ENCODE peak calls at places on chromosomes 16 and 17, in nine cellular contexts. One of them, this sample, is unnamed.

GRCh38 chr17:41784207-41784744 is 2.2 kb downstream of the JUP start:
- DNase-seq in NCI-H146: no peak
- DNase-seq in HS-5: no peak
- DNase-seq in AG09309: no peak
- DNase-seq in GM04503: no peak
- DNase-seq in fibroblast of mammary gland: peak; percentile 67
- DNase-seq in COR-L47: no peak
- DNase-seq in WTC11: peak; percentile 67
- DNase-seq in B cell: no peak
- DNase-seq in this sample: no peak

GRCh38 chr17:44308865-44309264 is 464 bp downstream of the RUNDC3A start:
- DNase-seq in NCI-H146: peak; percentile 55
- DNase-seq in HS-5: no peak
- DNase-seq in AG09309: no peak
- DNase-seq in GM04503: no peak
- DNase-seq in fibroblast of mammary gland: no peak
- DNase-seq in COR-L47: peak; percentile 23
- DNase-seq in WTC11: no peak
- DNase-seq in B cell: no peak
- DNase-seq in this sample: no peak

GRCh38 chr16:77739493-77739892 is 17.2 kb downstream of the NUDT7 start:
- DNase-seq in NCI-H146: no peak
- DNase-seq in HS-5: no peak
- DNase-seq in AG09309: no peak
- DNase-seq in GM04503: no peak
- DNase-seq in fibroblast of mammary gland: peak; percentile 28
- DNase-seq in COR-L47: no peak
- DNase-seq in WTC11: no peak
- DNase-seq in B cell: no peak
- DNase-seq in this sample: no peak

GRCh38 chr17:63622571-63623390 is 564 bp downstream of the MAP3K3 start:
- DNase-seq in NCI-H146: peak; percentile 59
- DNase-seq in HS-5: no peak
- DNase-seq in AG09309: no peak
- DNase-seq in GM04503: no peak
- DNase-seq in fibroblast of mammary gland: peak; percentile 54
- DNase-seq in COR-L47: peak; percentile 26
- DNase-seq in WTC11: peak; percentile 62
- DNase-seq in B cell: peak; percentile 86
- DNase-seq in this sample: no peak

GRCh38 chr17:64188088-64188487 is 58.1 kb upstream of the ERN1 start:
- DNase-seq in NCI-H146: no peak
- DNase-seq in HS-5: no peak
- DNase-seq in AG09309: no peak
- DNase-seq in GM04503: no peak
- DNase-seq in fibroblast of mammary gland: no peak
- DNase-seq in COR-L47: no peak
- DNase-seq in WTC11: no peak
- DNase-seq in B cell: no peak
- DNase-seq in this sample: no peak

GRCh38 chr17:6753006-6753445 is 2.8 kb upstream of the XAF1 start:
- DNase-seq in NCI-H146: no peak
- DNase-seq in HS-5: no peak
- DNase-seq in AG09309: peak; percentile 51
- DNase-seq in GM04503: peak; percentile 59
- DNase-seq in fibroblast of mammary gland: peak; percentile 87
- DNase-seq in COR-L47: no peak
- DNase-seq in WTC11: peak; percentile 29
- DNase-seq in B cell: no peak
- DNase-seq in this sample: peak; percentile 73

GRCh38 chr16:11089504-11090124 is 145.2 kb downstream of the CLEC16A start:
- DNase-seq in NCI-H146: no peak
- DNase-seq in HS-5: no peak
- DNase-seq in AG09309: no peak
- DNase-seq in GM04503: no peak
- DNase-seq in fibroblast of mammary gland: peak; percentile 63
- DNase-seq in COR-L47: no peak
- DNase-seq in WTC11: no peak
- DNase-seq in B cell: no peak
- DNase-seq in this sample: no peak

GRCh38 chr17:78329263-78330059 is 30.4 kb downstream of the SOCS3 start:
- DNase-seq in NCI-H146: no peak
- DNase-seq in HS-5: peak; percentile 85
- DNase-seq in AG09309: peak; percentile 63
- DNase-seq in GM04503: no peak
- DNase-seq in fibroblast of mammary gland: peak; percentile 83
- DNase-seq in COR-L47: no peak
- DNase-seq in WTC11: no peak
- DNase-seq in B cell: no peak
- DNase-seq in this sample: no peak

GRCh38 chr16:68802190-68802589 is 41.1 kb upstream of the TANGO6 start:
- DNase-seq in NCI-H146: no peak
- DNase-seq in HS-5: peak; percentile 76
- DNase-seq in AG09309: peak; percentile 86
- DNase-seq in GM04503: no peak
- DNase-seq in fibroblast of mammary gland: peak; percentile 87
- DNase-seq in COR-L47: no peak
- DNase-seq in WTC11: no peak
- DNase-seq in B cell: no peak
- DNase-seq in this sample: peak; percentile 78

GRCh38 chr16:64391009-64391663 is 730.7 kb downstream of the CDH11 start:
- DNase-seq in NCI-H146: no peak
- DNase-seq in HS-5: no peak
- DNase-seq in AG09309: no peak
- DNase-seq in GM04503: no peak
- DNase-seq in fibroblast of mammary gland: peak; percentile 57
- DNase-seq in COR-L47: no peak
- DNase-seq in WTC11: no peak
- DNase-seq in B cell: no peak
- DNase-seq in this sample: no peak

GRCh38 chr16:88886915-88887521 is 20.6 kb upstream of the PABPN1L start:
- DNase-seq in NCI-H146: no peak
- DNase-seq in HS-5: no peak
- DNase-seq in AG09309: no peak
- DNase-seq in GM04503: peak; percentile 4
- DNase-seq in fibroblast of mammary gland: peak; percentile 57
- DNase-seq in COR-L47: no peak
- DNase-seq in WTC11: no peak
- DNase-seq in B cell: no peak
- DNase-seq in this sample: no peak

GRCh38 chr16:57536306-57537193 is at the start of gene CCDC102A:
- DNase-seq in NCI-H146: peak; percentile 21
- DNase-seq in HS-5: peak; percentile 10
- DNase-seq in AG09309: no peak
- DNase-seq in GM04503: no peak
- DNase-seq in fibroblast of mammary gland: no peak
- DNase-seq in COR-L47: no peak
- DNase-seq in WTC11: peak; percentile 62
- DNase-seq in B cell: peak; percentile 74
- DNase-seq in this sample: no peak

GRCh38 chr17:47665655-47666054 is 15.9 kb downstream of the KPNB1 start:
- DNase-seq in NCI-H146: no peak
- DNase-seq in HS-5: no peak
- DNase-seq in AG09309: peak; percentile 52
- DNase-seq in GM04503: no peak
- DNase-seq in fibroblast of mammary gland: peak; percentile 52
- DNase-seq in COR-L47: no peak
- DNase-seq in WTC11: no peak
- DNase-seq in B cell: no peak
- DNase-seq in this sample: no peak

GRCh38 chr17:59641799-59642484 is 22.2 kb downstream of the CLTC start:
- DNase-seq in NCI-H146: no peak
- DNase-seq in HS-5: no peak
- DNase-seq in AG09309: no peak
- DNase-seq in GM04503: no peak
- DNase-seq in fibroblast of mammary gland: no peak
- DNase-seq in COR-L47: no peak
- DNase-seq in WTC11: no peak
- DNase-seq in B cell: peak; percentile 45
- DNase-seq in this sample: no peak

GRCh38 chr16:719815-720506 is 985 bp upstream of the ANTKMT start:
- DNase-seq in NCI-H146: peak; percentile 90
- DNase-seq in HS-5: no peak
- DNase-seq in AG09309: no peak
- DNase-seq in GM04503: no peak
- DNase-seq in fibroblast of mammary gland: no peak
- DNase-seq in COR-L47: peak; percentile 65
- DNase-seq in WTC11: no peak
- DNase-seq in B cell: no peak
- DNase-seq in this sample: no peak

GRCh38 chr17:55654821-55655220 is 67.8 kb downstream of the TMEM100 start:
- DNase-seq in NCI-H146: no peak
- DNase-seq in HS-5: no peak
- DNase-seq in AG09309: no peak
- DNase-seq in GM04503: no peak
- DNase-seq in fibroblast of mammary gland: no peak
- DNase-seq in COR-L47: no peak
- DNase-seq in WTC11: no peak
- DNase-seq in B cell: no peak
- DNase-seq in this sample: no peak

This sample was measured in non-pigmented ciliary epithelial cell.